ENCODE peak calls at places on chromosome 22, in seven cellular contexts. G is hepatocyte, D is K562, V is IMR-90, O is endothelial cell of umbilical vein, W is PC-9, Z is PC-3. U is an unnamed sample.

GRCh38 chr22:26674211-26675190 is 17.1 kb downstream of the MIAT start:
- DNase-seq in Z (no peak), W (no peak), O (no peak), G (no peak), V (no peak), D (no peak), U (no peak)

GRCh38 chr22:22870577-22871398 is 16.8 kb upstream of the IGLL5 start:
- DNase-seq in Z (peak; percentile 5), D (peak; percentile 74), O (no peak), V (no peak), G (no peak), W (no peak), U (peak; percentile 14)

GRCh38 chr22:48803171-48803992 is 1024.3 kb downstream of the BRD1 start:
- DNase-seq in W (no peak), D (no peak), V (no peak), Z (no peak), O (no peak), G (no peak), U (peak; percentile 66)

GRCh38 chr22:26170112-26170492 is 840 bp downstream of the SEZ6L start:
- DNase-seq in D (no peak), W (no peak), G (no peak), V (no peak), O (no peak), Z (no peak), U (no peak)

GRCh38 chr22:50268655-50269113 is 1.5 kb downstream of the MAPK11 start:
- DNase-seq in V (no peak), Z (no peak), D (no peak), G (no peak), W (no peak), O (no peak), U (no peak)

GRCh38 chr22:24413271-24413670 is 14.1 kb upstream of the ADORA2A start:
- DNase-seq in W (no peak), V (no peak), D (no peak), Z (no peak), O (no peak), G (no peak), U (peak; percentile 43)

GRCh38 chr22:35643991-35644390 is 4.3 kb upstream of the APOL6 start:
- DNase-seq in D (no peak), G (no peak), Z (peak; percentile 24), W (peak; percentile 39), O (no peak), V (no peak), U (no peak)

GRCh38 chr22:23259916-23260644 is 79.8 kb downstream of the BCR start:
- DNase-seq in V (no peak), G (no peak), W (no peak), O (no peak), Z (no peak), D (peak; percentile 71), U (peak; percentile 58)

GRCh38 chr22:28718044-28718443 is 23.6 kb downstream of the CHEK2 start:
- DNase-seq in G (no peak), O (no peak), V (no peak), D (no peak), Z (no peak), W (no peak), U (no peak)

GRCh38 chr22:29877620-29878019 is 5.4 kb upstream of the MTMR3 start:
- DNase-seq in Z (no peak), D (no peak), O (no peak), V (peak; percentile 31), W (no peak), G (no peak), U (peak; percentile 89)

GRCh38 chr22:19679476-19680099 is 34.7 kb upstream of the SEPTIN5 start:
- DNase-seq in V (no peak), G (no peak), Z (peak; percentile 33), O (peak; percentile 13), W (no peak), D (peak; percentile 98), U (peak; percentile 71)
- TF ChIP-seq CTCF in V (peak; percentile 52), G (peak; percentile 72), Z (peak; percentile 79), O (peak; percentile 80), W (peak; percentile 85), D (peak; percentile 99), U (peak; percentile 69)

GRCh38 chr22:44711701-44712100 is 9.7 kb downstream of the PRR5 start:
- DNase-seq in G (no peak), V (no peak), W (no peak), D (no peak), Z (no peak), O (no peak), U (no peak)
- H2AFZ ChIP-seq in G (no peak overlapping the region), V (no peak overlapping the region), W (no peak overlapping the region), D (no peak overlapping the region), Z (no peak overlapping the region), O (no peak overlapping the region), U (no peak overlapping the region)

DNA sequence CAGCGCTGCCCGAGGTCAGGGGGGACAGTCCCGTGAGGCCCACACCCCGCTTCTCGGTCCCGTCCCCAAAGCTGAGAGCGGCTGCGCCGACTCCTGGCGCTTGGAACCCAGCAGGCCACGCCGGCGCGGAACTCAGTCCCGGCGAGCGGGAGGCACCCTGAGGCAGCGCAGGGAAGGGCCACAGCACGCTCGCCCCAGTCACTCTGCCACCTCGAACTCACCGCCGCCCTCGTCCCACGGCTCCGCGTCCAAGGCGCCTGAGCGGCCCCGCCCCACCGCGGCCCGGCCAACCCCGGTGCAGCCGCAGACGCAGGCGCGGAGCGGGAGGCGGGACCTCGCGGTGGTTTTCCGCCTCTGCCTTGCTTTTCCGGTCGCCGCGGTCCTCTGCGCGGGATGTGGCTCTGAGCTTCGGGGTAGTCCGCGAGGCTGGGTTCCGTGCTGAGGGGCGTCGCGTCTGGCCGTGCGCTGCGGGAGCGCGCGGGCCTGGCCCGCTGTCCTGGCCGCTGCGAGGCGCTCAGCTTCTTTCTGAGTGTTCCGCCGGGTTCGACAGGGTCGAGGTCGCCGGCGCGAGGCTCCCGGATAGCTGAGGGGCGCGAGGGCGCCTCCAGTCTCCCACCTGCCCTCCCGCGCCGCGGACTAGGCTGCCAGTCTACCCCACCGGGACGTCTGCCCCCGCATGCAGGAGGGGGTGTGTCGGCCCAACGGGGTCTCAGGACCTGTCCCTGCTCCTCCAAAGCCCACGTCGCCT is at the start of gene CDPF1:
- DNase-seq in D (peak; percentile 88), Z (peak; percentile 82), O (peak; percentile 87), W (peak; percentile 92), V (peak; percentile 75), G (peak; percentile 93), U (peak; percentile 100)
- TF ChIP-seq CTCF in D (peak; percentile 13), Z (no peak), O (no peak), W (no peak), V (peak; percentile 1), G (no peak), U (no peak)

GRCh38 chr22:37245740-37246139 is 1.7 kb upstream of the RAC2 start:
- DNase-seq in W (no peak), D (no peak), V (peak; percentile 37), G (no peak), O (no peak), Z (no peak), U (no peak)

GRCh38 chr22:37243402-37244113 is 511 bp downstream of the RAC2 start:
- DNase-seq in W (no peak), O (no peak), Z (no peak), G (no peak), V (no peak), D (no peak), U (peak; percentile 52)

GRCh38 chr22:37244922-37245722 is 1.1 kb upstream of the RAC2 start:
- DNase-seq in W (no peak), D (no peak), V (no peak), O (no peak), Z (no peak), G (no peak), U (peak; percentile 49)

GRCh38 chr22:37242395-37242918 is 1.6 kb downstream of the RAC2 start:
- DNase-seq in D (peak; percentile 80), G (peak; percentile 40), W (peak; percentile 49), Z (peak; percentile 51), O (peak; percentile 51), V (peak; percentile 38), U (peak; percentile 91)

GRCh38 chr22:37244114-37244921 is at the start of gene RAC2:
- DNase-seq in V (peak; percentile 57), W (peak; percentile 76), G (peak; percentile 64), Z (peak; percentile 73), D (peak; percentile 83), O (peak; percentile 69), U (peak; percentile 94)
- H2AFZ ChIP-seq in V (peak within 1 kb of the TSS; percentile 95), W (peak within 1 kb of the TSS; percentile 81), G (peak within 1 kb of the TSS; percentile 9), Z (peak within 1 kb of the TSS; percentile 58), D (peak within 1 kb of the TSS; percentile 80), O (peak within 1 kb of the TSS; percentile 70), U (peak within 1 kb of the TSS; percentile 94)

GRCh38 chr22:19977296-19978243 is 36.0 kb upstream of the TXNRD2 start:
- DNase-seq in W (no peak), V (no peak), D (no peak), O (no peak), G (no peak), Z (no peak), U (no peak)

GRCh38 chr22:19974935-19975706 is 33.5 kb upstream of the TXNRD2 start:
- DNase-seq in O (peak; percentile 68), Z (peak; percentile 9), G (no peak), W (peak; percentile 46), D (peak; percentile 84), V (no peak), U (no peak)

GRCh38 chr22:19975707-19976035 is 34.1 kb upstream of the TXNRD2 start:
- DNase-seq in Z (no peak), V (no peak), D (no peak), W (no peak), G (no peak), O (no peak), U (no peak)

GRCh38 chr22:19978748-19979147 is 37.1 kb upstream of the TXNRD2 start:
- DNase-seq in D (no peak), O (no peak), G (no peak), Z (no peak), W (no peak), V (no peak), U (no peak)

GRCh38 chr22:19976671-19977070 is 35.1 kb upstream of the TXNRD2 start:
- DNase-seq in O (no peak), V (no peak), G (no peak), Z (no peak), W (no peak), D (no peak), U (no peak)
- TF ChIP-seq CTCF in O (no peak), V (no peak), G (no peak), Z (no peak), W (no peak), D (no peak), U (no peak)

GRCh38 chr22:32802291-32802826 is 854 bp downstream of the TIMP3 start:
- DNase-seq in Z (no peak), V (no peak), G (no peak), D (no peak), W (no peak), O (no peak), U (peak; percentile 78)

GRCh38 chr22:32803020-32803758 is 1.7 kb downstream of the TIMP3 start:
- DNase-seq in D (no peak), W (peak; percentile 52), V (peak; percentile 70), O (no peak), G (no peak), Z (no peak), U (peak; percentile 96)

GRCh38 chr22:32800158-32800557 is 1.3 kb upstream of the TIMP3 start:
- DNase-seq in O (no peak), W (no peak), D (no peak), G (no peak), Z (no peak), V (no peak), U (no peak)

GRCh38 chr22:32801001-32801435 is 487 bp upstream of the TIMP3 start:
- DNase-seq in G (no peak), Z (no peak), W (no peak), V (no peak), D (no peak), O (no peak), U (no peak)

GRCh38 chr22:32801436-32802290 is at the start of gene TIMP3:
- DNase-seq in W (peak; percentile 87), G (peak; percentile 89), O (no peak), V (peak; percentile 82), D (peak; percentile 84), Z (no peak), U (peak; percentile 98)
- H2AFZ ChIP-seq in W (peak within 1 kb of the TSS; percentile 75), G (peak within 1 kb of the TSS; percentile 62), O (no peak within 1 kb of the TSS), V (peak within 1 kb of the TSS; percentile 90), D (no peak within 1 kb of the TSS), Z (no peak within 1 kb of the TSS), U (peak within 1 kb of the TSS; percentile 58)